ENCODE peak calls at places on chromosomes 6 and 20, in seven cellular contexts. X is AG04449, L is foreskin fibroblast, M is psoas muscle, J is adrenal gland, P is pancreas, R is ovary. W is an unnamed sample.

GRCh38 chr20:39004508-39004907 is 42.4 kb downstream of the DHX35 start:
- DNase-seq in X (no peak), L (no peak), M (no peak), J (no peak), P (no peak), R (no peak), W (no peak)

GRCh38 chr6:34475167-34476047 is 9.5 kb downstream of the PACSIN1 start:
- DNase-seq in X (no peak), L (no peak), M (no peak), J (no peak), P (no peak), R (no peak), W (no peak)

GRCh38 chr6:34491091-34491430 is 25.2 kb downstream of the PACSIN1 start:
- DNase-seq in X (no peak), L (peak), M (no peak), J (no peak), P (no peak), R (peak), W (peak)

GRCh38 chr20:37839432-37839827 is 63.5 kb upstream of the VSTM2L start:
- DNase-seq in X (no peak), L (no peak), M (no peak), J (no peak), P (no peak), R (no peak), W (no peak)

GRCh38 chr20:45405566-45406259 is 2.4 kb upstream of the DBNDD2 start:
- DNase-seq in X (no peak), L (peak), M (peak), J (no peak), P (peak), R (peak), W (no peak)

GRCh38 chr6:36111526-36111925 is 18.8 kb upstream of the MAPK13 start:
- DNase-seq in X (no peak), L (no peak), M (no peak), J (no peak), P (no peak), R (no peak), W (no peak)

GRCh38 chr6:105600342-105601293 is 197.7 kb upstream of the PREP start:
- DNase-seq in X (no peak), L (peak), M (no peak), J (no peak), P (no peak), R (no peak), W (no peak)

GRCh38 chr20:36847009-36847709 is 28.8 kb upstream of the TLDC2 start:
- DNase-seq in X (no peak), L (peak), M (peak), J (peak), P (no peak), R (peak), W (no peak)

GRCh38 chr6:121748376-121748775 is 312.9 kb downstream of the GJA1 start:
- DNase-seq in X (no peak), L (peak), M (no peak), J (no peak), P (no peak), R (no peak), W (peak)

GRCh38 chr6:10429638-10430427 is 15.0 kb upstream of the TFAP2A start:
- DNase-seq in X (no peak), L (peak), M (no peak), J (no peak), P (no peak), R (no peak), W (no peak)

GRCh38 chr6:71967436-71967835 is 81.1 kb downstream of the RIMS1 start:
- DNase-seq in X (peak), L (no peak), M (no peak), J (no peak), P (no peak), R (no peak), W (peak)

GRCh38 chr20:40908311-40908710 is 120.3 kb upstream of the TOP1 start:
- DNase-seq in X (no peak), L (no peak), M (no peak), J (no peak), P (no peak), R (no peak), W (no peak)

GRCh38 chr20:50372770-50373088 is 137.5 kb upstream of the PTPN1 start:
- DNase-seq in X (no peak), L (no peak), M (no peak), J (no peak), P (peak), R (no peak), W (no peak)

GRCh38 chr20:58697201-58697866 is 4.7 kb downstream of the NPEPL1 start:
- DNase-seq in X (no peak), L (no peak), M (no peak), J (no peak), P (peak), R (peak), W (no peak)

GRCh38 chr6:155377061-155377460 is 62.8 kb upstream of the TFB1M start:
- DNase-seq in X (peak), L (peak), M (no peak), J (no peak), P (no peak), R (no peak), W (peak)

GRCh38 chr6:125019873-125020272 is 57.6 kb downstream of the RNF217 start:
- DNase-seq in X (no peak), L (no peak), M (no peak), J (no peak), P (peak), R (no peak), W (no peak)

GRCh38 chr20:31475032-31475431 is at the start of the genes DEFB124 and REM1:
- DNase-seq in X (no peak), L (no peak), M (peak), J (no peak), P (no peak), R (peak), W (no peak)
- H3K4me3 ChIP-seq in X (no peak), L (peak), M (peak), J (no peak), P (no peak), R (peak), W (no peak)

GRCh38 chr20:22106308-22106938 is 401.0 kb downstream of the PAX1 start:
- DNase-seq in X (no peak), L (no peak), M (no peak), J (no peak), P (no peak), R (no peak), W (peak)
- TF ChIP-seq CTCF in X (no peak), L (no peak), M (no peak), J (peak), P (no peak), R (no peak), W (peak)

GRCh38 chr20:496126-496696 is 33.9 kb upstream of the TBC1D20 start:
- DNase-seq in X (no peak), L (no peak), M (no peak), J (no peak), P (no peak), R (no peak), W (peak)
- H3K4me3 ChIP-seq in X (no peak), L (no peak), M (no peak), J (no peak), P (no peak), R (no peak), W (no peak)

GRCh38 chr20:4230651-4231050 is 215.3 kb upstream of the RNF24 start:
- DNase-seq in X (no peak), L (no peak), M (no peak), J (no peak), P (no peak), R (no peak), W (no peak)

GRCh38 chr20:4234664-4235063 is 219.3 kb upstream of the RNF24 start:
- DNase-seq in X (no peak), L (no peak), M (no peak), J (no peak), P (no peak), R (no peak), W (no peak)

GRCh38 chr20:4234128-4234527 is 218.8 kb upstream of the RNF24 start:
- DNase-seq in X (no peak), L (peak), M (no peak), J (peak), P (peak), R (peak), W (no peak)

GRCh38 chr20:4235512-4236043 is 220.2 kb upstream of the RNF24 start:
- DNase-seq in X (no peak), L (no peak), M (no peak), J (no peak), P (no peak), R (no peak), W (no peak)

DNA sequence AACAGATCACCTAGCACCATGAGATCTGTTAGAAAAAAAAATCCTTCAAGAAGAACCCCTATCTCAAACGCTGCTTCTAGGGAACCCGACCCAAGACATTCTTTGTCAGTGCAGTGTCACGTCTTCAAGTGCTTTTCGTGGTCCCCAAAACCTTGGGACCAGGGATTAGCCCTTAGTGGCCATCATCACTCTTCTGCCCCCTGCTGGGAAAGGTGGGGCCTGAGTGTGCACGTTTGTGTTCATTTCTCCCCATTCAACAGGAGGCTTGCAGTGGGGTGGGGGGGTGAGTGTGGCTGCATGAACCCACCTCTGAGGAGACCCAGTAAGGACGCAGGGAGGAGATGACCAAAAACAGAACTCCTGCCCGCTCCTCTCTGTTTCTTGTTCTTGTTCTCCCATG is 218.2 kb upstream of the RNF24 start:
- DNase-seq in X (no peak), L (no peak), M (no peak), J (no peak), P (no peak), R (no peak), W (no peak)
- TF ChIP-seq CTCF in X (no peak), L (no peak), M (no peak), J (no peak), P (no peak), R (no peak), W (no peak)

DNA sequence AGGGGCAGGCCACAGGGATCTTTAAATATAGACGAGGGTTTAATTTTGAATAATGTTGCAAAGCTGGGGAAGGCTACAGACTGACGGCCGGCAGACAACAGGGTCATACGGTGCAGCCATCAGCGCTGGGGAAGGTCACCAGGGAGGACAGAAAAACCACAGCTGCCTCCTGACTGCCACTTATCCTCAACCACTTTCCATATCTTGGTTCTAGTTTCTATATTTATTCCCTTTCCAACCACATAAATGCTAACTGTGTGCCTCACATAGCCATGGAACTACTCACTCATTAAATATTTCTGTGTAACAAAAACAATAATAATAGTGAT is 85.7 kb upstream of the AGPAT4 start:
- DNase-seq in X (no peak), L (no peak), M (no peak), J (no peak), P (no peak), R (no peak), W (no peak)
- H3K4me3 ChIP-seq in X (no peak), L (no peak), M (no peak), J (no peak), P (no peak), R (no peak), W (no peak)

DNA sequence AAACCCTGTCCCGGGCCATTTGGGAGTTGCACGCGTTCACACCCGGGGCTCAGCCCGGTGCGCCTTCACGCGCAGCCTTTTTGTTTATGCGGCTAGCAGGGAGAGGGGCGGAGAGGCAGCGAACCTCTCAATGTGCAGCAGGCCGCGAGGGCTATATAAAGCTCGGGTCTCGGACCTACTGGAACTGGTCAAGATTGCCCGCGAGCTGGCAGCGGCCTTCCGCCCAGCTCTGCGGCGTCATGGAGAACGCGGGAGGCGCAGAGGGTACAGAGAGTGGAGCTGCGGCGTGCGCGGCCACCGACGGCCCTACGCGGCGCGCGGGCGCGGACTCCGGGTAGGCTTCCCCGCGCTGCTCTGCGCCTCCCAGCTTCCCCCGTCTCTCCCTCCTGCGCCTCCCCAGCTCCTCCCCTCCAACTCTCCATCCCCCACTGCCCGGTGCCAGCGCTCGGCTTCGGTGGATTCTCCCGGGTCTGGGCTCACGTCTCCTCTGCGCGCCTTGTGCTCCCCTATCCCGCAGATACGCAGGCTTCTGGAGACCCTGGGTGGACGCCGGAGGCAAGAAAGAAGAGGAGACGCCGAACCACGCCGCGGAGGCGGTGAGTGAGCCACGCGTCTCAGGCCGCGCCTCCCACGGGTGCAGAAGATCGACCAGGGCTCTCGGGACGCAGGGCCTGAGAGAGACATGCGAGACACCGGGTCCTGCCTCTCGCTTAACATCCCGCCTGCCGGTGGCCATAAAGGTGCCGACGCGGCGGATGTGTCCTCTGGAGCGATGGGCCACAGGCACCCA is at the start of gene RIPPLY2:
- DNase-seq in X (no peak), L (peak), M (no peak), J (peak), P (peak), R (peak), W (no peak)
- TF ChIP-seq CTCF in X (no peak), L (no peak), M (no peak), J (no peak), P (no peak), R (no peak), W (no peak)

GRCh38 chr20:63005862-63006564 is 751 bp downstream of the BHLHE23 start:
- DNase-seq in X (no peak), L (peak), M (no peak), J (no peak), P (no peak), R (no peak), W (no peak)
- H3K4me3 ChIP-seq in X (no peak), L (no peak), M (no peak), J (no peak), P (no peak), R (no peak), W (no peak)

GRCh38 chr20:52224920-52225319 is 33.3 kb upstream of the ZFP64 start:
- DNase-seq in X (no peak), L (no peak), M (no peak), J (no peak), P (no peak), R (no peak), W (no peak)

GRCh38 chr20:52217689-52218395 is 26.3 kb upstream of the ZFP64 start:
- DNase-seq in X (no peak), L (no peak), M (no peak), J (no peak), P (no peak), R (no peak), W (no peak)

GRCh38 chr20:52219441-52219840 is 27.9 kb upstream of the ZFP64 start:
- DNase-seq in X (no peak), L (no peak), M (no peak), J (no peak), P (no peak), R (no peak), W (no peak)
- TF ChIP-seq CTCF in X (no peak), L (no peak), M (no peak), J (no peak), P (no peak), R (no peak), W (peak)